ENCODE peak calls at places on chromosomes 1 and 21, in seven cellular contexts. F is endothelial cell of umbilical vein, L is ovary, E is body of pancreas, B is H1, Y is vagina, P is Peyer's patch. N is an unnamed sample.
A peak's percentile ranks its signal among the peaks of the same experiment; 100 is the strongest.

GRCh38 chr1:91278754-91279153 is 125.9 kb downstream of the HFM1 start:
- DNase-seq in F (peak; percentile 16), L (no peak), E (no peak), B (no peak), Y (no peak), P (no peak), N (no peak)

GRCh38 chr1:245791410-245792312 is 636.9 kb downstream of the KIF26B start:
- DNase-seq in F (no peak), L (no peak), E (no peak), B (no peak), Y (no peak), P (no peak), N (no peak)

GRCh38 chr1:219430419-219430818 is 182.5 kb downstream of the ZC3H11B start:
- DNase-seq in F (no peak), L (no peak), E (no peak), B (no peak), Y (no peak), P (no peak), N (no peak)

GRCh38 chr1:30933874-30934252 is 25.3 kb upstream of the SDC3 start:
- DNase-seq in F (no peak), L (no peak), E (no peak), B (no peak), Y (no peak), P (no peak), N (no peak)

GRCh38 chr1:31062867-31063380 is 2.6 kb downstream of the PUM1 start:
- DNase-seq in F (no peak), L (no peak), E (no peak), B (no peak), Y (no peak), P (no peak), N (no peak)

GRCh38 chr1:212030936-212031528 is 4.3 kb downstream of the INTS7 start:
- DNase-seq in F (peak; percentile 79), L (no peak), E (no peak), B (no peak), Y (no peak), P (no peak), N (no peak)

GRCh38 chr1:208312706-208313105 is 68.5 kb upstream of the PLXNA2 start:
- DNase-seq in F (no peak), L (no peak), E (no peak), B (no peak), Y (no peak), P (no peak), N (no peak)

GRCh38 chr1:225700164-225700740 is 47.3 kb upstream of the ENAH start:
- DNase-seq in F (peak; percentile 67), L (no peak), E (no peak), B (no peak), Y (no peak), P (no peak), N (no peak)

GRCh38 chr1:154751690-154752089 is 118.4 kb downstream of the KCNN3 start:
- DNase-seq in F (no peak), L (peak; percentile 59), E (no peak), B (no peak), Y (no peak), P (no peak), N (no peak)

GRCh38 chr1:204468206-204468605 is 26.4 kb downstream of the PIK3C2B start:
- DNase-seq in F (no peak), L (no peak), E (no peak), B (no peak), Y (no peak), P (no peak), N (no peak)

GRCh38 chr1:36212782-36213181 is 11.5 kb upstream of the THRAP3 start:
- DNase-seq in F (no peak), L (no peak), E (no peak), B (no peak), Y (no peak), P (no peak), N (no peak)

GRCh38 chr1:186454996-186455395 is 5.9 kb downstream of the PDC start:
- DNase-seq in F (no peak), L (no peak), E (peak; percentile 59), B (no peak), Y (no peak), P (no peak), N (no peak)

GRCh38 chr21:34885125-34885524 is 164.0 kb downstream of the RUNX1 start:
- DNase-seq in F (peak; percentile 48), L (no peak), E (no peak), B (no peak), Y (no peak), P (no peak), N (no peak)

GRCh38 chr1:197467881-197468280 is 199.8 kb downstream of the CRB1 start:
- DNase-seq in F (no peak), L (no peak), E (no peak), B (no peak), Y (no peak), P (no peak), N (no peak)

GRCh38 chr1:54302549-54302948 is 102.6 kb downstream of the MRPL37 start:
- DNase-seq in F (no peak), L (no peak), E (no peak), B (no peak), Y (no peak), P (no peak), N (no peak)

GRCh38 chr1:54307305-54307704 is 98.9 kb downstream of the SSBP3 start:
- DNase-seq in F (no peak), L (no peak), E (no peak), B (no peak), Y (no peak), P (no peak), N (no peak)

GRCh38 chr1:54302951-54303843 is 103.0 kb downstream of the SSBP3 start:
- DNase-seq in F (no peak), L (no peak), E (no peak), B (no peak), Y (no peak), P (no peak), N (no peak)

GRCh38 chr1:54304518-54304917 is 101.7 kb downstream of the SSBP3 start:
- DNase-seq in F (no peak), L (no peak), E (no peak), B (no peak), Y (no peak), P (no peak), N (no peak)

DNA sequence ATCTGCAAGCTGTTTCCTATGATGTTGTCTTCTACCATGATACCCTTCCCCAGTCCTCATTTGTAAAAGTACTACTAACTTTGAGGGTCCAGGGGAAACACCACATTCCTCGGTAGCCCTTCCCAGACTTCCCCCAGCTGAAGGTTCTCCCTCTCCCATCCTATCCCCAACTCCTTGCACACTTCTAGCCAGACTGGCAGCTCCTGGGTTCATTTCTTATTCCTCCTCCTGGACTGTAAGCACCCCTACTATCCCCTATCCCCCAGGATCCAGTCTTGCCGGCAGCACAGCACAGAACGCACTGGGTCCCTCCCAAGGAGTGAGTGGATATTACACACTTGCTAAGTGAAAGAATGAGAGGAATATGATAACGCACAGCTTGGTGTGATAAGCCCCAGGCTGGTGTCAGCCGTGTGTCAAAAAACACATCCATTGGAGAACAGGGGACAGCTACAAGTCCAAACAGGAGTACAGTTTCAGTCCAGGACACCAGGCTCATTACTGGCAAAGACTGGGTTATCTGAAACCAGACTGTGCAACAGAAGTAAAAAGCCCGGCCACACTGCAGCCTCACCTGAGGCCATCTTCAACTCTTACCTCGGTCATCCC is 100.2 kb downstream of the SSBP3 start:
- DNase-seq in F (no peak), L (no peak), E (no peak), B (no peak), Y (no peak), P (no peak), N (no peak)
- H3K4me1 ChIP-seq in F (no peaks in the 10 kb centered on the region), L (peaks cover 53% of the 10 kb centered on the region), E (no peaks in the 10 kb centered on the region), B (peaks cover 18% of the 10 kb centered on the region), Y (peaks cover 84% of the 10 kb centered on the region), P (peaks cover 12% of the 10 kb centered on the region), N (peaks cover 27% of the 10 kb centered on the region)

GRCh38 chr1:201376464-201377374 is 761 bp downstream of the TNNT2 start:
- DNase-seq in F (peak; percentile 40), L (no peak), E (peak; percentile 54), B (peak; percentile 86), Y (no peak), P (peak; percentile 69), N (no peak)
- TF ChIP-seq CTCF in F (peak; percentile 64), L (no peak), E (peak; percentile 31), B (peak; percentile 94), Y (no peak), P (peak; percentile 30), N (no peak)

DNA sequence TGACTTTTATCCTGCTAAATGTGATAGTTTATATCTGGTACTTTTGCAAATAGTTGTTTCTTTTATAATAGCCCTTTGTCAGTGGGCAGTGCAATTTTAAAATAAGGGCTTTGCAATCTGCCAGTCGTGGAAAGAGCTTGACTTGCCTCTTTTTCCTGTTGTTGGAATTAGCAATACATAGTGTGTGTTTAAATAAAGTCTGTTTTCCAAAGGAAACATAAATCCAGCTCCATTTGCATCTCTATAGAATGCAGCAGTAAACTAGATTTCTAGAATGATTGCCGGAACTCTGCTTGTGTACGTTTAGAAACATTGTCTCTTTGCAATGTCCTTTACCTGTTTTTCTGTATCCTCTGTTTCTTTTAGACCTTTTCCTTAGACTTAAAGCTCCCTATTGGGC is 33.1 kb downstream of the GABPA start:
- DNase-seq in F (no peak), L (no peak), E (no peak), B (no peak), Y (no peak), P (no peak), N (no peak)
- TF ChIP-seq POLR2A in F (no peak), L (no peak), E (no peak), B (no peak), Y (no peak), P (no peak), N (no peak)

GRCh38 chr1:201396859-201397464 is 2.2 kb downstream of the LAD1 start:
- DNase-seq in F (no peak), L (no peak), E (peak; percentile 91), B (no peak), Y (no peak), P (peak; percentile 88), N (no peak)
- H3K4me1 ChIP-seq in F (no peaks in the 10 kb centered on the region), L (peaks cover 2% of the 10 kb centered on the region), E (peaks cover 83% of the 10 kb centered on the region), B (peaks cover 7% of the 10 kb centered on the region), Y (peaks cover 32% of the 10 kb centered on the region), P (peaks cover 6% of the 10 kb centered on the region), N (peaks cover 12% of the 10 kb centered on the region)